ENCODE peak calls at places on chromosome 21, in eight cellular contexts. H, N, M, D, V, T, E and L are unnamed samples.

GRCh38 chr21:44592446-44593365 is at the start of gene KRTAP10-6:
- DNase-seq in H (no peak), N (no peak), M (peak; percentile 55), D (no peak), V (peak; percentile 27), T (no peak), E (no peak), L (no peak)

GRCh38 chr21:20999567-21000169 is 1.5 kb downstream of the NCAM2 start:
- DNase-seq in H (peak; percentile 48), N (no peak), M (peak; percentile 92), D (peak; percentile 27), V (peak; percentile 46), T (no peak), E (peak; percentile 15), L (peak; percentile 56)

GRCh38 chr21:16589499-16589898 is 859.7 kb downstream of the USP25 start:
- DNase-seq in H (no peak), N (no peak), M (no peak), D (no peak), V (no peak), T (no peak), E (no peak), L (no peak)

GRCh38 chr21:42784276-42784675 is 95.1 kb downstream of the WDR4 start:
- DNase-seq in H (no peak), N (no peak), M (peak; percentile 65), D (no peak), V (no peak), T (no peak), E (no peak), L (no peak)

GRCh38 chr21:26064506-26064905 is 106.1 kb downstream of the APP start:
- DNase-seq in H (no peak), N (no peak), M (no peak), D (no peak), V (no peak), T (no peak), E (no peak), L (no peak)

GRCh38 chr21:44402323-44403105 is 49.1 kb downstream of the TRPM2 start:
- DNase-seq in H (no peak), N (no peak), M (no peak), D (no peak), V (peak; percentile 24), T (no peak), E (no peak), L (no peak)

GRCh38 chr21:35475768-35476167 is 426.7 kb upstream of the RUNX1 start:
- DNase-seq in H (no peak), N (no peak), M (peak; percentile 54), D (peak; percentile 71), V (no peak), T (no peak), E (peak; percentile 9), L (no peak)

GRCh38 chr21:45093064-45093532 is 18.7 kb downstream of the ADARB1 start:
- DNase-seq in H (no peak), N (no peak), M (no peak), D (no peak), V (no peak), T (no peak), E (no peak), L (no peak)

GRCh38 chr21:38289697-38290096 is 32.9 kb downstream of the KCNJ15 start:
- DNase-seq in H (no peak), N (no peak), M (peak; percentile 90), D (peak; percentile 100), V (no peak), T (no peak), E (peak; percentile 97), L (no peak)

GRCh38 chr21:31476551-31477120 is 132.6 kb upstream of the TIAM1 start:
- DNase-seq in H (no peak), N (no peak), M (no peak), D (peak; percentile 7), V (no peak), T (no peak), E (no peak), L (no peak)
- TF ChIP-seq CTCF in H (no peak), N (no peak), M (peak; percentile 35), D (peak; percentile 5), V (no peak), T (no peak), E (no peak), L (no peak)

GRCh38 chr21:41359289-41359688 is 2.5 kb upstream of the MX2 start:
- DNase-seq in H (no peak), N (no peak), M (peak; percentile 32), D (no peak), V (no peak), T (no peak), E (no peak), L (no peak)

GRCh38 chr21:41361786-41362604 is at the start of gene MX2:
- DNase-seq in H (peak; percentile 73), N (peak; percentile 76), M (peak; percentile 92), D (peak; percentile 88), V (peak; percentile 79), T (peak; percentile 80), E (peak; percentile 61), L (peak; percentile 73)

GRCh38 chr21:41358193-41359166 is 3.3 kb upstream of the MX2 start:
- DNase-seq in H (no peak), N (no peak), M (no peak), D (no peak), V (no peak), T (no peak), E (no peak), L (no peak)

GRCh38 chr21:41361053-41361785 is 608 bp upstream of the MX2 start:
- DNase-seq in H (no peak), N (no peak), M (no peak), D (no peak), V (no peak), T (no peak), E (no peak), L (no peak)

DNA sequence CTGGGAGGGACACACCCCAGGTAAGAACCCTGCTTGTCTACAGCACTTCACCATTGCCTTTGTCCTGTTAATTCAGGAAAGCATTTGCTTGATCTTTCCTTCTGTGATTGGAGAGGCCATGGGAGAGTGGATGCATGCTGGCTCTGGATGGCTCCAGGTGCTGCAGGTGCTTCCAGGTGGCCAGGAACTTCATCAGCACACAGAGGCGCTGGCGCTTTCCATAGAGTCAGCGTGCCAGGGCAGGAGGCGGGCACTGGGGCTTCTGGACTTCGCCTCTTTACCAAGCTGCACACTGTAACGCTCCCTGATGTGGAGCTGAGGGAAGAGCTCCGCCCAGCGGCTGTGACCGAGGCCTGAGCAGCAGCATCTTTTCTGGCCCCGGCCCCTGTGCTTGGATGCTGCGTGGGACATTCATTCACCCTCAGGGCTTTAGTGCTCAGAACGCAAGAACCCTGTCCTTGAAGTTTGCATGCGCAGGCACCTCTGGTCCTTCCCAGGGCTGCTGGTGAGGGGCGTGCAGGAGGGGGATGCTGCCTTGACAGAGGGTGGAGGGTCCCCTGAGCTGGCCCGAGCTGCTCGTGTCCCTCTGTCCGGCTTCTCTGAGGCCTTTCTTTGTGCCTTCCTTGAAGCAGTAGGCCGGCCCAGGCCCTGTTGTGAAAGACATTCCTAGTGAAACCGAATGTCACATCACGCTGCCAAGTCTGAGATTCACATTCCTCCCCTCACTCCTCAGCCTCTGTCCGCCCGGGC is 1.6 kb upstream of the MX2 start:
- DNase-seq in H (no peak), N (peak; percentile 62), M (peak; percentile 69), D (peak; percentile 51), V (no peak), T (no peak), E (no peak), L (no peak)
- TF ChIP-seq CTCF in H (no peak), N (no peak), M (no peak), D (no peak), V (no peak), T (no peak), E (peak; percentile 18), L (no peak)

GRCh38 chr21:39336457-39337008 is 12.4 kb downstream of the HMGN1 start:
- DNase-seq in H (no peak), N (no peak), M (no peak), D (no peak), V (no peak), T (no peak), E (no peak), L (no peak)
- TF ChIP-seq CTCF in H (no peak), N (no peak), M (no peak), D (no peak), V (no peak), T (no peak), E (no peak), L (no peak)

DNA sequence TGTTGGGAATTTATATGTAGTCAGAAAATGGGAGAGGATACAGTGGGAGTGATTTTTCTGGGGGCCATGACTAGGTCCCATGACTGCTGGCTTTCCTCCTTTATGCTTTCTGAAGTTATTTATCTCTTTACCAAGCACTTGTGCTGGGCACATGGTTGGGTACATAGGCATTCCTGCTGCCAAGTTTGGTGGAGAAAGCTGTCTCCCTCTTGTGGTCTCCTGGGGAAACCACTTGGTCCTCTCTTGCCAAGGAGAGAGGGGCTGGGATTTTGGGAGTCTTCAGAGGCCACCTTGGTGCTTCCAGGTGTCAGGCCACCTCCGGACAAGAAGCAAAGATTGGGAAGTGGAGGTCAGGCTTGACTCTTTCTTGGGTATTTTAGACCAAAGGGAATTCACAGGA is 120.2 kb upstream of the KCNE2 start:
- DNase-seq in H (no peak), N (no peak), M (no peak), D (peak; percentile 1), V (no peak), T (no peak), E (peak; percentile 14), L (no peak)
- TF ChIP-seq CTCF in H (peak; percentile 47), N (peak; percentile 5), M (peak; percentile 50), D (peak; percentile 59), V (peak; percentile 37), T (no peak), E (peak; percentile 64), L (peak; percentile 42)

DNA sequence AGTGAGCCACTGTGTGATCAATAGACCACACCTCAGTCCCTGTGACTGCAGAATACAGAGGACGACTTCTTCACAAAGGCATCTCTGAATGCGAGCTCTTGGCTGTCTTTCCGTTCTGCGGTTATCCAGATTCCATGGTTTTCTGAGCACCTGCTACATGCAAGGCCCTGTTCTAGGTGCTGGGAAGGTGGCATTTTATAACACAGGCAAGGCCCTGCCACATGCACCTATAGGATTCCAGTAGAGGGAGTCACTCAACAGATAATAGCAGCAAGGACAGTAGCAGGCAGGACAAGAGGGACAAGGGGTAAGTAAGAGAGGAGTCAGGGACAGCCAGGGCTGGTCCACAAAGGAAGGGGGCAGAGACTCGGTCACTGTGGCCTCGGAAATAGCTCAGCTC is 9.0 kb downstream of the URB1 start:
- DNase-seq in H (no peak), N (no peak), M (no peak), D (no peak), V (no peak), T (no peak), E (no peak), L (no peak)
- TF ChIP-seq CTCF in H (no peak), N (no peak), M (no peak), D (no peak), V (no peak), T (no peak), E (no peak), L (no peak)